ENCODE peak calls at places on chromosomes 4 and X, in four cellular contexts. One of them, this sample, is unnamed.

GRCh38 chrX:10484683-10485247 is 135.6 kb downstream of the MID1 start:
- DNase-seq in trophoblast cell: no peak
- DNase-seq in CD8-positive, alpha-beta T cell: no peak
- DNase-seq in foreskin fibroblast: no peak
- DNase-seq in this sample: peak; percentile 78

GRCh38 chr4:79689735-79690134 is 281.7 kb upstream of the GK2 start:
- DNase-seq in trophoblast cell: no peak
- DNase-seq in CD8-positive, alpha-beta T cell: no peak
- DNase-seq in foreskin fibroblast: no peak
- DNase-seq in this sample: no peak

GRCh38 chrX:24956828-24957227 is 58.9 kb downstream of the ARX start:
- DNase-seq in trophoblast cell: peak; percentile 58
- DNase-seq in CD8-positive, alpha-beta T cell: no peak
- DNase-seq in foreskin fibroblast: peak; percentile 1
- DNase-seq in this sample: no peak

GRCh38 chr4:119517361-119518229 is 111.0 kb downstream of the PDE5A start:
- DNase-seq in trophoblast cell: peak; percentile 71
- DNase-seq in CD8-positive, alpha-beta T cell: no peak
- DNase-seq in foreskin fibroblast: peak; percentile 56
- DNase-seq in this sample: no peak

GRCh38 chr4:77911842-77912450 is 49.3 kb downstream of the MRPL1 start:
- DNase-seq in trophoblast cell: no peak
- DNase-seq in CD8-positive, alpha-beta T cell: no peak
- DNase-seq in foreskin fibroblast: peak; percentile 62
- DNase-seq in this sample: no peak

GRCh38 chr4:71130827-71131603 is 137.6 kb downstream of the DCK start:
- DNase-seq in trophoblast cell: peak; percentile 7
- DNase-seq in CD8-positive, alpha-beta T cell: no peak
- DNase-seq in foreskin fibroblast: peak; percentile 31
- DNase-seq in this sample: peak; percentile 54

GRCh38 chr4:151184523-151185458 is 85.4 kb downstream of the RPS3A start:
- DNase-seq in trophoblast cell: peak; percentile 42
- DNase-seq in CD8-positive, alpha-beta T cell: no peak
- DNase-seq in foreskin fibroblast: peak; percentile 78
- DNase-seq in this sample: no peak

GRCh38 chrX:114272096-114272686 is 311.7 kb upstream of the HTR2C start:
- DNase-seq in trophoblast cell: no peak
- DNase-seq in CD8-positive, alpha-beta T cell: no peak
- DNase-seq in foreskin fibroblast: no peak
- DNase-seq in this sample: peak; percentile 47

GRCh38 chrX:30799327-30799726 is 89.7 kb downstream of the TAB3 start:
- DNase-seq in trophoblast cell: no peak
- DNase-seq in CD8-positive, alpha-beta T cell: no peak
- DNase-seq in foreskin fibroblast: no peak
- DNase-seq in this sample: no peak

GRCh38 chr4:187294861-187295260 is 571.2 kb upstream of the FAT1 start:
- DNase-seq in trophoblast cell: no peak
- DNase-seq in CD8-positive, alpha-beta T cell: no peak
- DNase-seq in foreskin fibroblast: peak; percentile 52
- DNase-seq in this sample: peak; percentile 80

GRCh38 chr4:98510757-98511517 is 147.5 kb downstream of the TSPAN5 start:
- DNase-seq in trophoblast cell: no peak
- DNase-seq in CD8-positive, alpha-beta T cell: no peak
- DNase-seq in foreskin fibroblast: peak; percentile 85
- DNase-seq in this sample: peak; percentile 81

GRCh38 chr4:141768954-141769353 is 132.6 kb downstream of the IL15 start:
- DNase-seq in trophoblast cell: no peak
- DNase-seq in CD8-positive, alpha-beta T cell: no peak
- DNase-seq in foreskin fibroblast: peak; percentile 81
- DNase-seq in this sample: peak; percentile 31

GRCh38 chr4:93396274-93396673 is 432.3 kb upstream of the ATOH1 start:
- DNase-seq in trophoblast cell: no peak
- DNase-seq in CD8-positive, alpha-beta T cell: no peak
- DNase-seq in foreskin fibroblast: peak; percentile 70
- DNase-seq in this sample: peak; percentile 30

GRCh38 chr4:158841540-158841939 is 72.7 kb downstream of the FNIP2 start:
- DNase-seq in trophoblast cell: no peak
- DNase-seq in CD8-positive, alpha-beta T cell: no peak
- DNase-seq in foreskin fibroblast: no peak
- DNase-seq in this sample: no peak

GRCh38 chr4:166017804-166018203 is 144.8 kb downstream of the TLL1 start:
- DNase-seq in trophoblast cell: no peak
- DNase-seq in CD8-positive, alpha-beta T cell: no peak
- DNase-seq in foreskin fibroblast: no peak
- DNase-seq in this sample: no peak

GRCh38 chr4:1466034-1466960 is 60.1 kb upstream of the NKX1-1 start:
- DNase-seq in trophoblast cell: no peak
- DNase-seq in CD8-positive, alpha-beta T cell: no peak
- DNase-seq in foreskin fibroblast: no peak
- DNase-seq in this sample: no peak

GRCh38 chr4:17934286-17934685 is 87.3 kb downstream of the LCORL start:
- DNase-seq in trophoblast cell: no peak
- DNase-seq in CD8-positive, alpha-beta T cell: no peak
- DNase-seq in foreskin fibroblast: no peak
- DNase-seq in this sample: no peak

GRCh38 chrX:50615570-50616158 is 145.0 kb upstream of the DGKK start:
- DNase-seq in trophoblast cell: no peak
- DNase-seq in CD8-positive, alpha-beta T cell: no peak
- DNase-seq in foreskin fibroblast: no peak
- DNase-seq in this sample: no peak

GRCh38 chrX:10811093-10811492 is 190.7 kb upstream of the MID1 start:
- DNase-seq in trophoblast cell: no peak
- DNase-seq in CD8-positive, alpha-beta T cell: no peak
- DNase-seq in foreskin fibroblast: no peak
- DNase-seq in this sample: no peak

GRCh38 chr4:120865985-120866384 is 56.5 kb downstream of the PRDM5 start:
- DNase-seq in trophoblast cell: no peak
- DNase-seq in CD8-positive, alpha-beta T cell: no peak
- DNase-seq in foreskin fibroblast: no peak
- DNase-seq in this sample: peak; percentile 54

GRCh38 chrX:37627602-37628001 is 56.1 kb downstream of the LANCL3 start:
- DNase-seq in trophoblast cell: no peak
- DNase-seq in CD8-positive, alpha-beta T cell: no peak
- DNase-seq in foreskin fibroblast: no peak
- DNase-seq in this sample: no peak

GRCh38 chrX:41276661-41277506 is 57.1 kb upstream of the DDX3X start:
- DNase-seq in trophoblast cell: no peak
- DNase-seq in CD8-positive, alpha-beta T cell: no peak
- DNase-seq in foreskin fibroblast: no peak
- DNase-seq in this sample: no peak

GRCh38 chrX:13208281-13208935 is 111.4 kb downstream of the ATXN3L start:
- DNase-seq in trophoblast cell: no peak
- DNase-seq in CD8-positive, alpha-beta T cell: no peak
- DNase-seq in foreskin fibroblast: no peak
- DNase-seq in this sample: no peak

GRCh38 chr4:26060286-26060685 is 146.3 kb downstream of the SMIM20 start:
- DNase-seq in trophoblast cell: no peak
- DNase-seq in CD8-positive, alpha-beta T cell: no peak
- DNase-seq in foreskin fibroblast: peak; percentile 54
- DNase-seq in this sample: no peak